ENCODE peak calls at places on chromosomes 11 and 22, in seven cellular contexts. One of them, this sample, is unnamed.

GRCh38 chr11:20060180-20060579 is 100.1 kb downstream of the DBX1 start:
- DNase-seq in stimulated activated CD4-positive, alpha-beta T cell treated with anti-CD3 and anti-CD28 coated beads, Interleukin-4, amount 100 ng/mL, for 48 hours: no peak
- DNase-seq in right lobe of liver: no peak
- DNase-seq in naive B cell: no peak
- DNase-seq in CD8-positive, alpha-beta T cell: no peak
- DNase-seq in HL-60: no peak
- DNase-seq in RCC 7860: no peak
- DNase-seq in this sample: no peak

GRCh38 chr11:61310749-61311148 is 15.6 kb upstream of the VWCE start:
- DNase-seq in stimulated activated CD4-positive, alpha-beta T cell treated with anti-CD3 and anti-CD28 coated beads, Interleukin-4, amount 100 ng/mL, for 48 hours: no peak
- DNase-seq in right lobe of liver: no peak
- DNase-seq in naive B cell: no peak
- DNase-seq in CD8-positive, alpha-beta T cell: no peak
- DNase-seq in HL-60: no peak
- DNase-seq in RCC 7860: no peak
- DNase-seq in this sample: peak

GRCh38 chr22:31327786-31328544 is 18.2 kb downstream of the PATZ1 start:
- DNase-seq in stimulated activated CD4-positive, alpha-beta T cell treated with anti-CD3 and anti-CD28 coated beads, Interleukin-4, amount 100 ng/mL, for 48 hours: no peak
- DNase-seq in right lobe of liver: no peak
- DNase-seq in naive B cell: no peak
- DNase-seq in CD8-positive, alpha-beta T cell: no peak
- DNase-seq in HL-60: no peak
- DNase-seq in RCC 7860: no peak
- DNase-seq in this sample: no peak

GRCh38 chr11:108708173-108708572 is 43.3 kb downstream of the DDX10 start:
- DNase-seq in stimulated activated CD4-positive, alpha-beta T cell treated with anti-CD3 and anti-CD28 coated beads, Interleukin-4, amount 100 ng/mL, for 48 hours: no peak
- DNase-seq in right lobe of liver: no peak
- DNase-seq in naive B cell: no peak
- DNase-seq in CD8-positive, alpha-beta T cell: no peak
- DNase-seq in HL-60: no peak
- DNase-seq in RCC 7860: no peak
- DNase-seq in this sample: no peak

GRCh38 chr11:107770546-107770945 is 58.7 kb upstream of the SLN start:
- DNase-seq in stimulated activated CD4-positive, alpha-beta T cell treated with anti-CD3 and anti-CD28 coated beads, Interleukin-4, amount 100 ng/mL, for 48 hours: no peak
- DNase-seq in right lobe of liver: no peak
- DNase-seq in naive B cell: no peak
- DNase-seq in CD8-positive, alpha-beta T cell: no peak
- DNase-seq in HL-60: no peak
- DNase-seq in RCC 7860: peak
- DNase-seq in this sample: no peak

GRCh38 chr11:102026217-102026616 is 21.0 kb upstream of the CFAP300 start:
- DNase-seq in stimulated activated CD4-positive, alpha-beta T cell treated with anti-CD3 and anti-CD28 coated beads, Interleukin-4, amount 100 ng/mL, for 48 hours: no peak
- DNase-seq in right lobe of liver: no peak
- DNase-seq in naive B cell: no peak
- DNase-seq in CD8-positive, alpha-beta T cell: no peak
- DNase-seq in HL-60: no peak
- DNase-seq in RCC 7860: no peak
- DNase-seq in this sample: peak

GRCh38 chr11:63681208-63682044 is at the start of gene RTN3:
- DNase-seq in stimulated activated CD4-positive, alpha-beta T cell treated with anti-CD3 and anti-CD28 coated beads, Interleukin-4, amount 100 ng/mL, for 48 hours: peak
- DNase-seq in right lobe of liver: peak
- DNase-seq in naive B cell: peak
- DNase-seq in CD8-positive, alpha-beta T cell: peak
- DNase-seq in HL-60: peak
- DNase-seq in RCC 7860: peak
- DNase-seq in this sample: peak

GRCh38 chr22:38355275-38355674 is 38.0 kb upstream of the CSNK1E start:
- DNase-seq in stimulated activated CD4-positive, alpha-beta T cell treated with anti-CD3 and anti-CD28 coated beads, Interleukin-4, amount 100 ng/mL, for 48 hours: no peak
- DNase-seq in right lobe of liver: no peak
- DNase-seq in naive B cell: no peak
- DNase-seq in CD8-positive, alpha-beta T cell: no peak
- DNase-seq in HL-60: no peak
- DNase-seq in RCC 7860: no peak
- DNase-seq in this sample: no peak

GRCh38 chr22:45112136-45112879 is 51.4 kb upstream of the NUP50 start:
- DNase-seq in stimulated activated CD4-positive, alpha-beta T cell treated with anti-CD3 and anti-CD28 coated beads, Interleukin-4, amount 100 ng/mL, for 48 hours: no peak
- DNase-seq in right lobe of liver: no peak
- DNase-seq in naive B cell: no peak
- DNase-seq in CD8-positive, alpha-beta T cell: no peak
- DNase-seq in HL-60: no peak
- DNase-seq in RCC 7860: peak
- DNase-seq in this sample: no peak

GRCh38 chr22:31956360-31956759 is 12.0 kb downstream of the YWHAH start:
- DNase-seq in stimulated activated CD4-positive, alpha-beta T cell treated with anti-CD3 and anti-CD28 coated beads, Interleukin-4, amount 100 ng/mL, for 48 hours: no peak
- DNase-seq in right lobe of liver: no peak
- DNase-seq in naive B cell: no peak
- DNase-seq in CD8-positive, alpha-beta T cell: peak
- DNase-seq in HL-60: no peak
- DNase-seq in RCC 7860: no peak
- DNase-seq in this sample: no peak

GRCh38 chr11:63610604-63611394 is 3.4 kb downstream of the PLAAT3 start:
- DNase-seq in stimulated activated CD4-positive, alpha-beta T cell treated with anti-CD3 and anti-CD28 coated beads, Interleukin-4, amount 100 ng/mL, for 48 hours: no peak
- DNase-seq in right lobe of liver: peak
- DNase-seq in naive B cell: no peak
- DNase-seq in CD8-positive, alpha-beta T cell: no peak
- DNase-seq in HL-60: no peak
- DNase-seq in RCC 7860: no peak
- DNase-seq in this sample: no peak

GRCh38 chr11:61549177-61549576 is 31.7 kb downstream of the SYT7 start:
- DNase-seq in stimulated activated CD4-positive, alpha-beta T cell treated with anti-CD3 and anti-CD28 coated beads, Interleukin-4, amount 100 ng/mL, for 48 hours: no peak
- DNase-seq in right lobe of liver: no peak
- DNase-seq in naive B cell: no peak
- DNase-seq in CD8-positive, alpha-beta T cell: no peak
- DNase-seq in HL-60: no peak
- DNase-seq in RCC 7860: no peak
- DNase-seq in this sample: no peak

GRCh38 chr11:29018631-29019030 is 910.4 kb downstream of the METTL15 start:
- DNase-seq in stimulated activated CD4-positive, alpha-beta T cell treated with anti-CD3 and anti-CD28 coated beads, Interleukin-4, amount 100 ng/mL, for 48 hours: no peak
- DNase-seq in right lobe of liver: no peak
- DNase-seq in naive B cell: no peak
- DNase-seq in CD8-positive, alpha-beta T cell: no peak
- DNase-seq in HL-60: no peak
- DNase-seq in RCC 7860: peak
- DNase-seq in this sample: no peak

This sample was measured in small intestine.